ENCODE peak calls at places on chromosomes 3 and 15, in four cellular contexts. P is HEK293T, E is HepG2, Y is K562. G is an unnamed sample.

GRCh38 chr3:172153335-172153861 is 114.0 kb downstream of the FNDC3B start:
- DNase-seq in P (no peak), E (no peak), Y (no peak), G (no peak)

GRCh38 chr15:77826006-77826695 is 193.4 kb upstream of the LINGO1 start:
- DNase-seq in E (no peak), P (no peak), Y (no peak), G (no peak)

GRCh38 chr3:194281306-194281705 is 69.8 kb downstream of the CPN2 start:
- DNase-seq in E (no peak), Y (no peak), P (no peak), G (no peak)

GRCh38 chr3:148866261-148866660 is 1.2 kb downstream of the CPA3 start:
- DNase-seq in Y (no peak), P (no peak), E (no peak), G (no peak)

GRCh38 chr3:73055583-73056364 is 5.7 kb upstream of the EBLN2 start:
- DNase-seq in Y (no peak), E (no peak), P (no peak), G (no peak)

GRCh38 chr15:85639752-85640381 is 154.9 kb downstream of the KLHL25 start:
- DNase-seq in P (no peak), E (no peak), Y (no peak), G (no peak)

GRCh38 chr15:67085237-67085817 is 19.9 kb downstream of the SMAD3 start:
- DNase-seq in Y (no peak), P (no peak), E (no peak), G (no peak)

GRCh38 chr15:60477991-60478632 is 830 bp downstream of the ICE2 start:
- DNase-seq in Y (peak; percentile 19), P (peak; percentile 4), E (peak; percentile 21), G (no peak)

GRCh38 chr3:11380314-11380713 is 108.1 kb downstream of the ATG7 start:
- DNase-seq in E (peak; percentile 31), P (no peak), Y (no peak), G (no peak)

GRCh38 chr15:34820110-34820509 is 24.8 kb upstream of the ACTC1 start:
- DNase-seq in Y (no peak), E (no peak), P (no peak), G (no peak)

GRCh38 chr3:195441476-195441970 is 1.3 kb downstream of the ACAP2 start:
- DNase-seq in E (peak; percentile 35), P (no peak), Y (no peak), G (no peak)

GRCh38 chr3:43503067-43503728 is 118.6 kb downstream of the ANO10 start:
- DNase-seq in P (no peak), Y (no peak), E (peak; percentile 15), G (no peak)

GRCh38 chr3:184335661-184336483 is 1.5 kb upstream of the FAM131A start:
- DNase-seq in P (peak; percentile 75), E (peak; percentile 54), Y (peak; percentile 92), G (peak; percentile 94)

GRCh38 chr15:56984681-56985515 is 66.5 kb downstream of the TCF12 start:
- DNase-seq in Y (no peak), E (no peak), P (no peak), G (no peak)

GRCh38 chr3:96264701-96265100 is 549.7 kb upstream of the EPHA6 start:
- DNase-seq in E (no peak), P (no peak), Y (no peak), G (no peak)

GRCh38 chr3:157534725-157535161 is 31.5 kb upstream of the VEPH1 start:
- DNase-seq in P (no peak), Y (peak; percentile 51), E (no peak), G (no peak)

GRCh38 chr15:100572362-100572983 is 29.5 kb downstream of the LINS1 start:
- DNase-seq in E (no peak), Y (no peak), P (no peak), G (no peak)

GRCh38 chr3:124019291-124019690 is 27.4 kb upstream of the ROPN1 start:
- DNase-seq in Y (no peak), E (peak; percentile 23), P (no peak), G (no peak)

GRCh38 chr3:153138267-153139210 is 23.5 kb upstream of the RAP2B start:
- DNase-seq in Y (no peak), E (peak; percentile 97), P (no peak), G (no peak)

GRCh38 chr3:177145954-177146353 is 51.3 kb downstream of the TBL1XR1 start:
- DNase-seq in Y (no peak), E (no peak), P (no peak), G (no peak)

GRCh38 chr3:197021231-197021630 is 8.4 kb downstream of the MELTF start:
- DNase-seq in Y (no peak), P (no peak), E (no peak), G (peak; percentile 50)

GRCh38 chr15:47388299-47388698 is 329.0 kb upstream of the SEMA6D start:
- DNase-seq in P (no peak), Y (no peak), E (no peak), G (no peak)

GRCh38 chr3:120743556-120744195 is 1.1 kb downstream of the GTF2E1 start:
- DNase-seq in Y (peak; percentile 7), E (no peak), P (no peak), G (no peak)

GRCh38 chr3:61813656-61814055 is 252.3 kb downstream of the PTPRG start:
- DNase-seq in P (no peak), E (no peak), Y (no peak), G (no peak)

GRCh38 chr3:155778441-155778840 is 27.6 kb downstream of the C3orf33 start:
- DNase-seq in P (no peak), Y (no peak), E (no peak), G (no peak)

GRCh38 chr3:82082796-82083195 is 321.4 kb upstream of the GBE1 start:
- DNase-seq in P (no peak), Y (no peak), E (no peak), G (no peak)

GRCh38 chr3:118755402-118755801 is 279.2 kb downstream of the IGSF11 start:
- DNase-seq in E (no peak), Y (no peak), P (no peak), G (no peak)
- TF ChIP-seq ELF4 in E (no peak), Y (no peak), P (no peak), G (no peak)

DNA sequence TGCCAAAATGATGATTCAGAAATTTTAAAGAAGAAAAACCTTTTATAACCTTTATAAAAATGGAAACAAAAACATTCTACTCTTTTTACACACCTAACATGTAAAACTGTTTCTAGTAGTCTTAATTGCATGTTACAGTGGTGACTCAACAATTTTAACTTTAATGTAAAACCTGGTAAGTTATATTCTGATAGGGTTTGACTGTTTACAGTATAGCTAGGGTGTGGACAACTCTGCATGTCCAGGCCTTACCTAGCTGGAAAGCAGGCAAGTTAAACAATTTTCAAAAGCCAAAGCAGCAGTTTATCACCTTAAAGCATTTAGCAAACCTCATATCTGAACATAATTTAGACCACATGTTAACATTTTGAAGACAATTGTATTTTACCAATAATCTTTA is 328.5 kb downstream of the NEK10 start:
- DNase-seq in P (no peak), Y (no peak), E (no peak), G (no peak)
- TF ChIP-seq ELF4 in P (no peak), Y (no peak), E (no peak), G (no peak)

GRCh38 chr3:76367281-76367680 is 581.9 kb upstream of the ZNF717 start:
- DNase-seq in P (no peak), E (no peak), Y (no peak), G (no peak)

GRCh38 chr3:76361010-76361409 is 575.7 kb upstream of the ZNF717 start:
- DNase-seq in E (no peak), Y (no peak), P (no peak), G (no peak)

GRCh38 chr3:76365284-76365683 is 579.9 kb upstream of the ZNF717 start:
- DNase-seq in Y (no peak), P (no peak), E (no peak), G (no peak)

DNA sequence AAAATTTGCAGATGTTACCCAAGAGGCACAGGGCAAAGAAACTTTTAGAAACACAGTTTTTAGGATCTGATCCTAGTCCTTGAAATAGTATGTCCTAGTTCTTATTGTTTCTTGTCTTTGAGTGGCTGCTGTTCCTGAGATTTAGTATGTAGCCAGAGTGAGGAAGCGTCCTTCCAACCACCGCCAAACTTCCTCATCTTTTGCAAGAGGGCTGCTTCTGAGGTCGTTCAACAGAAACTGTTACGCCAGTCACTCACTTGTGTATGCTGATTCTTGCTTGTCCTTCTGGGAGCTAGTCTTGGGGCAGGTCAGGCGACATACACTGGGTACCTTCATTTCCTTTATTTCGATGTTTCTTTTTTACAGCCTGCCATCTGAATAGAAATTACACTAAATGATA is 577.3 kb upstream of the ZNF717 start:
- DNase-seq in P (no peak), Y (no peak), E (no peak), G (no peak)
- TF ChIP-seq ELF4 in P (no peak), Y (no peak), E (no peak), G (no peak)

GRCh38 chr3:40516201-40516600 is 8.6 kb upstream of the ZNF621 start:
- DNase-seq in E (no peak), Y (no peak), P (no peak), G (no peak)
- TF ChIP-seq ELF4 in E (no peak), Y (no peak), P (no peak), G (no peak)